ENCODE peak calls at places on chromosomes 5 and 9, in eight cellular contexts. S is brain microvascular endothelial cell; E is PC-3; B is kidney epithelial cell; Z is dorsolateral prefrontal cortex; A is naive thymus-derived CD4-positive, alpha-beta T cell; F is tibial artery; R is gastrocnemius medialis. I is an unnamed sample.

GRCh38 chr9:42852133-42852532 is 668.7 kb downstream of the SPATA31A6 start:
- DNase-seq in A (peak), R (no peak), Z (peak), S (no peak), B (no peak), F (no peak), E (peak), I (no peak)

GRCh38 chr9:5630038-5630507 is 1.2 kb downstream of the RIC1 start:
- DNase-seq in S (peak), B (no peak), F (no peak), R (no peak), E (peak), Z (no peak), A (peak), I (no peak)

GRCh38 chr5:169742773-169743296 is 105.8 kb downstream of the DOCK2 start:
- DNase-seq in R (no peak), F (no peak), Z (no peak), B (no peak), S (peak), E (peak), A (no peak), I (peak)

GRCh38 chr5:59540366-59540765 is 353.2 kb downstream of the PDE4D start:
- DNase-seq in B (no peak), Z (no peak), E (no peak), F (no peak), A (no peak), R (no peak), S (no peak), I (no peak)

GRCh38 chr9:105458404-105458803 is 10.6 kb downstream of the FSD1L start:
- DNase-seq in S (no peak), A (no peak), E (no peak), Z (no peak), F (no peak), R (no peak), B (no peak), I (no peak)

GRCh38 chr5:15013654-15014463 is 142.3 kb upstream of the ANKH start:
- DNase-seq in E (peak), F (no peak), A (peak), R (no peak), S (peak), Z (no peak), B (peak), I (no peak)

GRCh38 chr5:44199408-44199807 is 189.8 kb downstream of the FGF10 start:
- DNase-seq in A (no peak), R (no peak), S (no peak), F (no peak), Z (no peak), B (no peak), E (no peak), I (no peak)

GRCh38 chr9:127778280-127779135 is at the start of gene SH2D3C:
- DNase-seq in Z (no peak), E (no peak), S (no peak), A (no peak), F (no peak), R (no peak), B (no peak), I (peak)

GRCh38 chr9:113471566-113471965 is 8.0 kb downstream of the RGS3 start:
- DNase-seq in R (no peak), A (no peak), S (no peak), B (no peak), Z (no peak), E (no peak), F (no peak), I (no peak)

GRCh38 chr5:121164632-121165031 is 687.0 kb upstream of the FTMT start:
- DNase-seq in R (no peak), B (no peak), E (no peak), F (no peak), A (no peak), S (no peak), Z (no peak), I (no peak)

GRCh38 chr5:138809391-138809790 is 56.2 kb downstream of the CTNNA1 start:
- DNase-seq in R (no peak), F (no peak), Z (no peak), A (no peak), E (no peak), B (no peak), S (no peak), I (no peak)

GRCh38 chr5:179385892-179386291 is 40.6 kb upstream of the ADAMTS2 start:
- DNase-seq in S (peak), E (no peak), F (no peak), A (no peak), B (no peak), Z (no peak), R (no peak), I (no peak)

GRCh38 chr9:27528886-27529315 is 713 bp downstream of the MOB3B start:
- DNase-seq in E (no peak), F (peak), B (no peak), Z (peak), R (peak), S (no peak), A (peak), I (no peak)

GRCh38 chr5:102762095-102762534 is 7.0 kb downstream of the PAM start:
- DNase-seq in R (no peak), F (no peak), Z (no peak), A (no peak), B (no peak), S (no peak), E (peak), I (peak)

GRCh38 chr5:107669543-107670027 is 1.2 kb downstream of the EFNA5 start:
- DNase-seq in S (peak), B (no peak), F (peak), E (peak), R (no peak), Z (peak), A (no peak), I (no peak)

GRCh38 chr9:115008536-115008935 is 78.1 kb upstream of the TNFSF8 start:
- DNase-seq in B (peak), Z (no peak), S (peak), A (no peak), F (no peak), R (no peak), E (peak), I (peak)

GRCh38 chr5:56615750-56616149 is 199.6 kb upstream of the MAP3K1 start:
- DNase-seq in B (no peak), E (no peak), A (no peak), R (no peak), S (no peak), F (no peak), Z (no peak), I (no peak)

GRCh38 chr5:5229405-5229804 is 89.3 kb downstream of the ADAMTS16 start:
- DNase-seq in E (no peak), F (no peak), R (no peak), A (no peak), Z (no peak), B (no peak), S (peak), I (no peak)

GRCh38 chr9:95689669-95690068 is 172.9 kb upstream of the PTCH1 start:
- DNase-seq in B (no peak), A (no peak), E (no peak), R (no peak), S (no peak), Z (no peak), F (no peak), I (no peak)

GRCh38 chr9:94611638-94612068 is 18.0 kb upstream of the FBP2 start:
- DNase-seq in E (peak), S (no peak), Z (no peak), A (peak), B (no peak), F (no peak), R (no peak), I (no peak)

GRCh38 chr5:174825587-174825986 is 101.2 kb downstream of the MSX2 start:
- DNase-seq in F (no peak), R (no peak), E (no peak), Z (no peak), B (no peak), A (no peak), S (peak), I (no peak)

GRCh38 chr5:176609724-176610429 is at the start of gene GPRIN1:
- DNase-seq in Z (no peak), E (peak), F (no peak), A (peak), B (no peak), S (no peak), R (no peak), I (no peak)

GRCh38 chr5:149826574-149826973 is 96.5 kb downstream of the PPARGC1B start:
- DNase-seq in B (no peak), R (no peak), A (no peak), S (no peak), F (no peak), Z (no peak), E (no peak), I (no peak)

GRCh38 chr9:132800038-132800648 is 77.9 kb downstream of the AK8 start:
- DNase-seq in R (peak), S (peak), A (peak), F (peak), Z (peak), E (peak), B (no peak), I (peak)

GRCh38 chr9:114612272-114612923 is 1.3 kb downstream of the TMEM268 start:
- DNase-seq in Z (no peak), R (no peak), S (no peak), E (no peak), B (no peak), A (no peak), F (no peak), I (no peak)

GRCh38 chr9:12657998-12658397 is 35.2 kb upstream of the TYRP1 start:
- DNase-seq in A (no peak), B (no peak), E (no peak), Z (no peak), S (no peak), R (no peak), F (no peak), I (no peak)

GRCh38 chr9:12658531-12659209 is 34.5 kb upstream of the TYRP1 start:
- DNase-seq in F (peak), A (no peak), B (no peak), R (no peak), S (no peak), Z (no peak), E (no peak), I (no peak)

GRCh38 chr9:12659220-12659619 is 34.0 kb upstream of the TYRP1 start:
- DNase-seq in A (no peak), E (no peak), F (no peak), Z (no peak), S (no peak), R (no peak), B (no peak), I (no peak)

GRCh38 chr9:12657233-12657632 is 36.0 kb upstream of the TYRP1 start:
- DNase-seq in S (no peak), F (no peak), B (no peak), A (no peak), Z (no peak), E (no peak), R (no peak), I (no peak)

GRCh38 chr9:12656803-12657202 is 36.4 kb upstream of the TYRP1 start:
- DNase-seq in A (no peak), F (no peak), R (no peak), B (no peak), Z (no peak), S (no peak), E (no peak), I (no peak)
- H3K4me3 ChIP-seq in A (no peak), F (no peak), R (no peak), B (no peak), Z (no peak), S (no peak), E (no peak), I (no peak)

GRCh38 chr9:116152390-116152789 is 1.2 kb upstream of the PAPPA start:
- DNase-seq in Z (no peak), R (no peak), B (no peak), E (peak), S (no peak), F (no peak), A (no peak), I (no peak)

GRCh38 chr9:116154976-116155699 is 1.5 kb downstream of the PAPPA start:
- DNase-seq in E (no peak), A (no peak), B (no peak), F (no peak), R (no peak), Z (no peak), S (peak), I (no peak)

GRCh38 chr9:116154334-116154975 is 864 bp downstream of the PAPPA start:
- DNase-seq in F (no peak), R (no peak), B (no peak), E (no peak), S (no peak), Z (no peak), A (no peak), I (no peak)

GRCh38 chr9:116152941-116153764 is 438 bp upstream of the PAPPA start:
- DNase-seq in R (no peak), S (peak), F (no peak), A (no peak), B (no peak), E (peak), Z (no peak), I (peak)

GRCh38 chr9:116153765-116154333 is at the start of gene PAPPA:
- DNase-seq in F (no peak), B (no peak), A (no peak), E (no peak), R (no peak), Z (no peak), S (no peak), I (no peak)
- H3K4me3 ChIP-seq in F (peak), B (peak), A (no peak), E (peak), R (peak), Z (peak), S (peak), I (peak)

GRCh38 chr9:20601292-20601691 is 21.0 kb downstream of the MLLT3 start:
- DNase-seq in R (no peak), A (no peak), F (no peak), Z (no peak), S (no peak), B (no peak), E (no peak), I (no peak)
- H3K4me3 ChIP-seq in R (no peak), A (no peak), F (no peak), Z (no peak), S (no peak), B (no peak), E (no peak), I (no peak)

GRCh38 chr9:68704498-68704803 is 589 bp upstream of the PIP5K1B start:
- DNase-seq in E (no peak), S (no peak), A (no peak), F (no peak), B (no peak), R (no peak), Z (no peak), I (no peak)
- H3K4me3 ChIP-seq in E (peak), S (no peak), A (no peak), F (peak), B (no peak), R (peak), Z (peak), I (no peak)

DNA sequence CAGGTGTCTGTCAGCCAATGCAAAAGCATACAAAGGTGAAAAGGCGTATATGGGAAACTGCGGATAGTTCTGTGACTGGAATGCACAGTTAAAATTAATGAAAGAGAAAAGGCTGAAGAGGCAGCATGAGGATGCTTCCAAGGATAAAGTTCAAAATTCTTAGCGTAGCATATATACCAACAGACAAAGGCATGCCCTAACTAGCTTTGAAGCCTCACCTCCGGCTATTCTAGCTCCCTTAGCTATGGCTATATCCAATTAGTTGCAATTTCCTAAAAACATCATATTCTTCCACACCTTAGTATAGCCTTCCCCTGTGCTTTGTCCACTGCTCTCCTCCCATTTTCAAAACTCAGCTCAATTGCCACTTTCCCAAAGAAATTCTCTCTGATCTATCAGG is 1.4 kb upstream of the DNAJA1 start:
- DNase-seq in Z (no peak), A (no peak), B (no peak), F (no peak), R (no peak), E (no peak), S (no peak), I (no peak)
- H3K4me3 ChIP-seq in Z (no peak), A (peak), B (peak), F (no peak), R (peak), E (peak), S (peak), I (peak)

GRCh38 chr9:121599872-121600585 is 51.4 kb upstream of the DAB2IP start:
- DNase-seq in Z (no peak), F (no peak), B (no peak), E (no peak), A (no peak), S (no peak), R (no peak), I (no peak)
- H3K4me3 ChIP-seq in Z (peak), F (peak), B (peak), E (peak), A (no peak), S (peak), R (peak), I (peak)

DNA sequence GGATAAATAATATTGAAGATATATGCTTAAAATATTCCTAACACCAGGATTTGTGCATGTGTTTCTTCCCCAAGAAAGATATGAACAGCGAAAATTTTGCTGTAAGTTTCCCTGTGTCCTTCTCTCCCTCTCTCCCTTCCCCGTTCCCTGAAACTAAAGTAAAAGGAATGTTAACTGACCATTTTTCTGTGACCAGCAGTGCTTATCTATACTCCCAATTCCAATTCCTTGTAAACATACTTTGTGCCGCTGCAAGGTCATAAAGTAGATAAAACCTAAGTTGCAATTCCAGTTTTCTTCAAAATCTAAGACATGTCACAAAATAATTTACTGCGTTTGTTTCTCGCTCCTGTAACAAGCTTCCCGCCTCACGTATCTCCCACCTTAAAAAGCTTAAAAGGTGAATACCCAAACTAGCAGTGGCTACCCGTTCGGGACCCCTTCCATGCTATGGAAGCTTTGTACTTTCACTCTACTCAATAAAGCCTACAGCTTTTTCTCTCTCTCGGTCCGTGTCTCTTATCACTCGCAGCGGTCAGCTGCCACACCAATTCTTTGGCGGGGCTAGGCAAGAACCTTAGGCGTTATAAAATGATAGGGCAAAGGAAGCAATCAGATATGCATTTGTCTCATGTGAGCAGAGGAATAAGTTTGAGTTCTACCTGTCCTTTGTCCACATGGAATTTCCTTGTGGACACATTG is 1798.0 kb downstream of the EFNA5 start:
- DNase-seq in E (no peak), B (no peak), Z (no peak), A (no peak), F (no peak), S (no peak), R (no peak), I (no peak)
- H3K4me3 ChIP-seq in E (no peak), B (no peak), Z (no peak), A (no peak), F (no peak), S (no peak), R (no peak), I (no peak)

DNA sequence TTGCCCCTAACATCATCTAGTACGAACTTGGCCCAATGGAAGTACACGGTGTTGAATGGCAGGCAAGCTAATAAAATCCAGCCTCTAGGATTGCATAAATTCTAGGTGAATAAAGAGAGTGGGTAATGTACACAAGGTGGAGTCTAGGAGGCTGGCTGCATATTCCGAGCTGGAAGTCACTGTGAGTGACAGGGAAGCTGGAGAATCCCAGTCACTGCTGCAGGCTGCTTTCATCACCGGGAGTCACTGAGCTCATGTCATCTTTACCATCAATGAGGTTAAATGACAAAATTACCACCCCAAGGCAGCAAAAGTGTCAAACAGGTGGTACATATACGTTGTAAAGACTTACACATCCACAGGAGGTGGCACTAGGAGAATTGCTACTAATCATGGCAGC is 91.3 kb upstream of the HMHB1 start:
- DNase-seq in A (no peak), S (no peak), R (no peak), E (no peak), F (no peak), Z (no peak), B (no peak), I (no peak)
- H3K4me3 ChIP-seq in A (no peak), S (no peak), R (no peak), E (no peak), F (no peak), Z (no peak), B (no peak), I (no peak)

GRCh38 chr5:10162468-10162867 is 87.2 kb downstream of the ATPSCKMT start:
- DNase-seq in Z (no peak), S (no peak), F (no peak), B (no peak), A (no peak), R (no peak), E (no peak), I (no peak)
- H3K4me3 ChIP-seq in Z (no peak), S (no peak), F (no peak), B (no peak), A (no peak), R (no peak), E (no peak), I (no peak)